ENCODE peak calls at places on chromosomes 2 and 18, in nine cellular contexts. V, H, W, T, Y, Z, U, M and L are unnamed samples. For H3K79me2, the result is how much of the 10 kb centered on the place peaks cover.

GRCh38 chr2:226898925-226899324 is 63.1 kb downstream of the RHBDD1 start:
- DNase-seq in H (no peak), M (no peak), T (no peak), V (no peak), Z (no peak), W (no peak), Y (no peak), U (no peak), L (no peak)

GRCh38 chr2:71336802-71337201 is 5.2 kb downstream of the ZNF638 start:
- DNase-seq in M (no peak), T (no peak), V (no peak), Z (no peak), U (peak), Y (no peak), W (peak), H (peak), L (no peak)

GRCh38 chr18:5282770-5283169 is 12.8 kb downstream of the ZBTB14 start:
- DNase-seq in T (no peak), M (no peak), Z (no peak), U (no peak), Y (no peak), W (no peak), V (no peak), H (no peak), L (no peak)

GRCh38 chr2:208407667-208408066 is 1.1 kb downstream of the PTH2R start:
- DNase-seq in M (no peak), T (no peak), Y (no peak), H (peak), U (peak), W (peak), Z (peak), V (peak), L (peak)

GRCh38 chr2:174634130-174635014 is 36.8 kb upstream of the WIPF1 start:
- DNase-seq in V (no peak), Z (peak), U (peak), W (no peak), M (peak), Y (no peak), H (peak), T (no peak), L (no peak)

GRCh38 chr2:215752436-215752835 is 260.9 kb downstream of the MREG start:
- DNase-seq in Y (no peak), U (no peak), M (no peak), H (no peak), T (no peak), Z (no peak), V (no peak), W (no peak), L (no peak)

GRCh38 chr2:215465246-215465645 is 29.4 kb upstream of the FN1 start:
- DNase-seq in Z (peak), U (peak), Y (no peak), M (no peak), H (no peak), T (no peak), V (no peak), W (no peak), L (no peak)

GRCh38 chr18:10051877-10052631 is 138.2 kb downstream of the VAPA start:
- DNase-seq in Z (no peak), T (no peak), V (no peak), M (no peak), H (peak), U (peak), W (peak), Y (no peak), L (no peak)

GRCh38 chr18:42174909-42175308 is 219.9 kb downstream of the PIK3C3 start:
- DNase-seq in U (no peak), Z (peak), M (peak), W (no peak), V (peak), H (peak), Y (no peak), T (peak), L (peak)

GRCh38 chr18:50277935-50278334 is 3.4 kb downstream of the MBD1 start:
- DNase-seq in H (peak), W (peak), T (no peak), U (no peak), Y (no peak), V (no peak), Z (no peak), M (no peak), L (no peak)

GRCh38 chr2:30511122-30512083 is 64.4 kb downstream of the LCLAT1 start:
- DNase-seq in H (peak), W (peak), Z (peak), Y (peak), U (no peak), V (no peak), T (no peak), M (no peak), L (peak)

GRCh38 chr18:9032519-9032918 is 70.0 kb upstream of the NDUFV2 start:
- DNase-seq in U (no peak), H (no peak), Z (no peak), W (no peak), T (no peak), V (no peak), Y (no peak), M (no peak), L (no peak)

GRCh38 chr2:178530625-178531142 is 50.4 kb downstream of the PLEKHA3 start:
- DNase-seq in T (no peak), U (no peak), V (no peak), M (no peak), Z (no peak), W (no peak), H (peak), Y (no peak), L (no peak)

GRCh38 chr2:220394433-220394832 is 767.0 kb downstream of the SLC4A3 start:
- DNase-seq in W (peak), H (peak), T (no peak), M (no peak), Z (no peak), U (no peak), V (no peak), Y (peak), L (no peak)

GRCh38 chr2:189261431-189261841 is 81.9 kb upstream of the COL5A2 start:
- DNase-seq in W (peak), Z (peak), H (peak), V (no peak), M (no peak), Y (no peak), T (no peak), U (peak), L (no peak)

GRCh38 chr18:78605255-78605654 is 374.4 kb upstream of the SALL3 start:
- DNase-seq in U (no peak), Y (no peak), Z (no peak), M (no peak), V (no peak), T (peak), W (no peak), H (no peak), L (no peak)

GRCh38 chr18:59848002-59848401 is 51.8 kb upstream of the PMAIP1 start:
- DNase-seq in Y (no peak), Z (no peak), U (no peak), W (no peak), T (no peak), H (no peak), V (no peak), M (no peak), L (no peak)

GRCh38 chr2:157696036-157696435 is 67.4 kb upstream of the ACVR1C start:
- DNase-seq in H (peak), W (no peak), U (no peak), M (no peak), T (no peak), Y (no peak), Z (no peak), V (no peak), L (no peak)

GRCh38 chr2:240825476-240825875 is 5.5 kb upstream of the KIF1A start:
- DNase-seq in Y (no peak), M (no peak), W (no peak), U (no peak), Z (no peak), T (no peak), V (no peak), H (no peak), L (no peak)

GRCh38 chr2:65813772-65814171 is 381.4 kb upstream of the SPRED2 start:
- DNase-seq in V (no peak), Y (no peak), Z (no peak), H (no peak), W (no peak), U (no peak), T (no peak), M (no peak), L (no peak)

GRCh38 chr2:109345091-109345490 is 216.1 kb downstream of the SH3RF3 start:
- DNase-seq in T (no peak), Y (no peak), V (no peak), U (no peak), Z (no peak), M (no peak), W (no peak), H (no peak), L (no peak)

GRCh38 chr2:133561045-133561852 is 7.0 kb downstream of the NCKAP5 start:
- DNase-seq in Z (peak), T (no peak), W (peak), H (peak), V (peak), Y (no peak), U (peak), M (no peak), L (peak)

GRCh38 chr2:169258045-169258601 is 104.2 kb downstream of the LRP2 start:
- DNase-seq in Z (peak), W (no peak), H (no peak), U (no peak), M (no peak), Y (no peak), T (no peak), V (no peak), L (peak)

GRCh38 chr2:17614174-17614573 is 73.7 kb downstream of the VSNL1 start:
- DNase-seq in T (no peak), V (no peak), Y (no peak), U (no peak), M (no peak), H (no peak), W (no peak), Z (no peak), L (no peak)

GRCh38 chr2:135785032-135785431 is 43.4 kb downstream of the UBXN4 start:
- DNase-seq in H (peak), Y (no peak), W (no peak), V (no peak), T (no peak), M (no peak), U (no peak), Z (no peak), L (no peak)

GRCh38 chr2:70161069-70161534 is 29.7 kb downstream of the C2orf42 start:
- DNase-seq in M (peak), U (no peak), Y (peak), W (no peak), V (no peak), H (no peak), T (no peak), Z (no peak), L (peak)

GRCh38 chr2:207772081-207772843 is 2.6 kb upstream of the FZD5 start:
- DNase-seq in T (peak), V (no peak), Z (peak), W (peak), H (peak), M (peak), U (no peak), Y (no peak), L (peak)

GRCh38 chr2:156562136-156562535 is 126.0 kb downstream of the GPD2 start:
- DNase-seq in U (peak), V (no peak), Y (no peak), W (no peak), M (no peak), Z (peak), H (no peak), T (no peak), L (no peak)

GRCh38 chr18:48800877-48801727 is 149.7 kb downstream of the SMAD7 start:
- DNase-seq in V (no peak), Y (no peak), U (no peak), W (peak), M (no peak), H (peak), Z (no peak), T (peak), L (no peak)

GRCh38 chr18:3498705-3499451 is 48.9 kb downstream of the TGIF1 start:
- DNase-seq in Y (no peak), Z (peak), U (peak), T (peak), V (peak), M (no peak), H (peak), W (peak), L (peak)

GRCh38 chr2:50388324-50388723 is 643.6 kb downstream of the NRXN1 start:
- DNase-seq in Y (no peak), M (no peak), T (no peak), V (no peak), U (no peak), W (no peak), Z (no peak), H (no peak), L (no peak)

GRCh38 chr2:18167871-18168270 is 289.4 kb downstream of the KCNS3 start:
- DNase-seq in M (no peak), V (no peak), W (no peak), H (no peak), Z (no peak), T (no peak), Y (peak), U (no peak), L (no peak)

GRCh38 chr2:108594982-108595464 is 60.8 kb downstream of the LIMS1 start:
- DNase-seq in Y (peak), Z (peak), V (no peak), U (peak), W (peak), M (no peak), T (no peak), H (peak), L (no peak)

GRCh38 chr2:100976634-100977391 is 25.3 kb upstream of the RPL31 start:
- DNase-seq in Z (no peak), W (no peak), H (no peak), U (no peak), V (no peak), T (no peak), Y (no peak), M (no peak), L (no peak)

GRCh38 chr2:218323526-218324472 is 31.5 kb upstream of the TMBIM1 start:
- DNase-seq in V (peak), M (no peak), U (peak), Y (peak), H (peak), W (peak), Z (peak), T (peak), L (peak)

GRCh38 chr2:31446848-31447247 is 32.3 kb upstream of the XDH start:
- DNase-seq in T (no peak), H (peak), M (no peak), U (no peak), Y (no peak), Z (no peak), W (peak), V (no peak), L (no peak)

GRCh38 chr2:148534416-148535205 is 109.9 kb upstream of the EPC2 start:
- DNase-seq in Y (no peak), U (no peak), Z (peak), W (peak), T (no peak), M (no peak), V (no peak), H (peak), L (no peak)

GRCh38 chr2:222952204-222952603 is 91.4 kb downstream of the ACSL3 start:
- DNase-seq in Z (no peak), Y (peak), W (no peak), M (no peak), U (no peak), T (no peak), V (no peak), H (no peak), L (no peak)

GRCh38 chr2:27584597-27584996 is 1.8 kb downstream of the ZNF512 start:
- DNase-seq in Y (no peak), U (no peak), M (no peak), Z (no peak), T (no peak), V (no peak), H (no peak), W (no peak), L (no peak)
- H3K27ac ChIP-seq in Y (no peak), U (no peak), M (no peak), Z (no peak), T (no peak), V (no peak), H (no peak), W (no peak), L (no peak)

GRCh38 chr2:237653791-237654558 is 26.6 kb downstream of the LRRFIP1 start:
- DNase-seq in W (no peak), Y (no peak), H (no peak), V (no peak), M (no peak), T (no peak), U (peak), Z (no peak), L (no peak)

GRCh38 chr2:237652181-237652580 is 24.8 kb downstream of the LRRFIP1 start:
- DNase-seq in Y (no peak), Z (no peak), W (no peak), M (no peak), V (no peak), U (no peak), H (no peak), T (no peak), L (no peak)

GRCh38 chr2:237651761-237652160 is 24.4 kb downstream of the LRRFIP1 start:
- DNase-seq in M (no peak), Z (no peak), W (no peak), T (no peak), V (no peak), Y (no peak), H (no peak), U (no peak), L (no peak)

GRCh38 chr2:237650455-237650850 is 23.1 kb downstream of the LRRFIP1 start:
- DNase-seq in V (no peak), Z (peak), T (peak), W (no peak), Y (peak), U (no peak), M (no peak), H (no peak), L (no peak)

GRCh38 chr2:237652854-237653253 is 25.5 kb downstream of the LRRFIP1 start:
- DNase-seq in M (no peak), U (no peak), W (no peak), Y (no peak), T (no peak), V (no peak), H (no peak), Z (no peak), L (no peak)
- H3K79me2 ChIP-seq in M (under half), U (under half), W (under half), Y (under half), T (under half), V (under half), H (under half), Z (under half), L (under half)

GRCh38 chr2:64767670-64768425 is 114.1 kb upstream of the SERTAD2 start:
- DNase-seq in Y (peak), M (peak), W (peak), V (peak), T (peak), U (peak), H (peak), Z (peak), L (peak)

GRCh38 chr2:64766841-64767669 is 113.3 kb upstream of the SERTAD2 start:
- DNase-seq in Y (no peak), Z (no peak), M (no peak), W (peak), H (peak), T (no peak), U (peak), V (peak), L (no peak)

GRCh38 chr2:64769392-64770044 is 115.8 kb upstream of the SERTAD2 start:
- DNase-seq in Z (no peak), T (no peak), W (no peak), H (no peak), U (no peak), Y (peak), M (no peak), V (no peak), L (no peak)

GRCh38 chr2:64770137-64770780 is 116.5 kb upstream of the SERTAD2 start:
- DNase-seq in Z (no peak), T (no peak), U (no peak), W (peak), V (no peak), Y (no peak), M (no peak), H (peak), L (no peak)

DNA sequence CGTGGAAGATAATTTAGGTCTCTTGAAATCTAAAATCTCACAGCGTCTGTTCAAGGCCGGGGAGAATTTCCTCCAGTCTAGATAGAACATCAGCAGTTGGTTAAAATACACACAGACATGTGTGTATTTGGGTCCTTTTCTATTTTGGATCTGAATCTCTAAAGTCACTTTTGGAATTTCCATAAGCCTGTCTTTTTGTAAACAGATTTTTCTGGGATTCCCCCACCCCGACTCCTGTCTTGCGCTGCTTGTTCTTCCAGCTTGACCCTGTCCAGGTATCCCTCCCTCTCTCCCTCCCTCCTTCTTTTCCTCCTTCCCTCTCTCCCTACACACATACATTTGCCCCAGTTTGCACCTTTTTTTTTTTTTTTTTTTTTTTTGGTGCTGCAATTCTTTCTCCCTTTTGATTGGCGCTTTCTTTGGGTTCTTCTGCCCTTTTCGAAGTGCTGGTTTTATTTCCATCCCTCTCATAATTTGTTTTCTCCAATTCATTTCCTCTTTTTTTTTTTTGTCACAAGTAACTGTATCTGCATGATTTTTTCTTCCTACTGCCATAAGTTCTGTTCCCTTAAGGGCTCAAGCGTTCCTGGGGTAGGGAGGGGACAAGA is 114.8 kb upstream of the SERTAD2 start:
- DNase-seq in W (no peak), Y (no peak), M (no peak), U (no peak), H (no peak), T (no peak), Z (no peak), V (no peak), L (peak)
- H3K27ac ChIP-seq in W (peak), Y (peak), M (peak), U (peak), H (peak), T (no peak), Z (peak), V (no peak), L (no peak)

GRCh38 chr18:74251297-74252031 is 40.3 kb downstream of the CYB5A start:
- DNase-seq in T (no peak), Y (no peak), M (no peak), U (peak), V (peak), Z (peak), W (peak), H (peak), L (peak)
- H3K79me2 ChIP-seq in T (under half), Y (under half), M (under half), U (under half), V (under half), Z (under half), W (under half), H (under half), L (under half)

DNA sequence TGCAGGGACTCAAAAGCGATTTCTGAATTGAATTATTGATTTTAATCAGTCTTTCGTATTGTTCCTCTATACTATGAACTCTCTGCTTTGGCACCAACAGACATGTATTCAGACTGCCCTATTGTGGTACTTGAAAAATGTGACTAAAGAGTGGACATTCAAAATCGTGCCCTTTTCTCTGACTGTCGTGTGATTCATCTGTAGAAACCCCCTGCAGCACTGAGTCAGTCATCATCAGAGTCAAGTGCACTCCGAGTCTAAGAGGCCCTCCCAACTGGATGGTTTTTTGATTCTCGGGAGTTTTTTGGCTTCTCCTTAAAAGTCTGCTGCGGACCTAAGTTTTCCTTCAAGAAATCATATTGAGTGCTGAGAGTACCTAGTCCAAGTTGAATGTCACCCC is 96.4 kb upstream of the FOSL2 start:
- DNase-seq in M (no peak), U (no peak), V (no peak), W (peak), H (peak), T (no peak), Y (no peak), Z (no peak), L (no peak)
- H3K27ac ChIP-seq in M (no peak), U (no peak), V (no peak), W (no peak), H (peak), T (no peak), Y (peak), Z (no peak), L (no peak)

GRCh38 chr2:10385501-10385900 is 62.6 kb downstream of the ODC1 start:
- DNase-seq in U (no peak), T (no peak), Y (no peak), V (peak), W (no peak), Z (no peak), H (peak), M (no peak), L (no peak)
- H3K79me2 ChIP-seq in U (under half), T (under half), Y (half or more), V (under half), W (under half), Z (under half), H (under half), M (under half), L (under half)